ENCODE peak calls at places on chromosomes 7 and 10, in four cellular contexts. B is HepG2, F is HEK293T, Y is GM12878. Z is an unnamed sample.

GRCh38 chr7:19567011-19567410 is 141.8 kb downstream of the POLR1F start:
- DNase-seq in B (no peak), F (no peak), Y (no peak), Z (no peak)

GRCh38 chr10:7984896-7985295 is 69.6 kb upstream of the GATA3 start:
- DNase-seq in B (no peak), F (no peak), Y (no peak), Z (no peak)

GRCh38 chr7:150317748-150318444 is 5.3 kb upstream of the LRRC61 start:
- DNase-seq in F (no peak), Y (no peak), B (no peak), Z (peak)

GRCh38 chr7:51455086-51455485 is 138.5 kb upstream of the COBL start:
- DNase-seq in F (no peak), Y (no peak), B (no peak), Z (no peak)

GRCh38 chr7:137169282-137169698 is 174.2 kb downstream of the PTN start:
- DNase-seq in Y (no peak), B (peak), F (peak), Z (no peak)

GRCh38 chr10:101008823-101009423 is 9.3 kb downstream of the LZTS2 start:
- DNase-seq in B (peak), F (no peak), Y (no peak), Z (no peak)

GRCh38 chr7:56046728-56047445 is 4.4 kb downstream of the PSPH start:
- DNase-seq in B (peak), Y (no peak), F (no peak), Z (no peak)

GRCh38 chr7:1246170-1246870 is 13.6 kb downstream of the UNCX start:
- DNase-seq in F (no peak), B (no peak), Y (no peak), Z (no peak)

GRCh38 chr7:149716007-149716931 is 57.1 kb downstream of the ZNF467 start:
- DNase-seq in Y (no peak), F (no peak), B (no peak), Z (no peak)

GRCh38 chr7:155845226-155845625 is 33.0 kb upstream of the SHH start:
- DNase-seq in Y (no peak), B (no peak), F (no peak), Z (no peak)

GRCh38 chr10:122186822-122187810 is 84.0 kb upstream of the BTBD16 start:
- DNase-seq in F (no peak), B (no peak), Y (no peak), Z (no peak)

GRCh38 chr7:130352335-130353074 is 7.9 kb downstream of the CPA5 start:
- DNase-seq in F (no peak), Y (no peak), B (no peak), Z (no peak)

GRCh38 chr7:135666156-135666555 is 3.8 kb downstream of the STMP1 start:
- DNase-seq in B (peak), Y (no peak), F (no peak), Z (no peak)

GRCh38 chr10:45261946-45262345 is 53.5 kb downstream of the OR13A1 start:
- DNase-seq in Y (no peak), F (no peak), B (no peak), Z (peak)

GRCh38 chr7:154794147-154794780 is 208.7 kb downstream of the PAXIP1 start:
- DNase-seq in B (no peak), Y (no peak), F (peak), Z (peak)

GRCh38 chr10:112650588-112651030 is 203.6 kb downstream of the VTI1A start:
- DNase-seq in Y (no peak), F (no peak), B (no peak), Z (no peak)

GRCh38 chr7:134245253-134245652 is 71.5 kb downstream of the SLC35B4 start:
- DNase-seq in F (no peak), B (no peak), Y (no peak), Z (no peak)

GRCh38 chr7:121547341-121548092 is 151.4 kb upstream of the FAM3C start:
- DNase-seq in F (peak), B (peak), Y (no peak), Z (peak)

GRCh38 chr7:25844109-25844915 is 307.7 kb upstream of the NFE2L3 start:
- DNase-seq in Y (no peak), F (no peak), B (no peak), Z (no peak)

GRCh38 chr10:28367419-28367818 is 64.6 kb upstream of the MPP7 start:
- DNase-seq in F (no peak), Y (no peak), B (no peak), Z (no peak)
- TF ChIP-seq FOXM1 in F (no peak), Y (no peak), B (no peak), Z (no peak)

GRCh38 chr10:119025336-119025735 is 4.2 kb upstream of the NANOS1 start:
- DNase-seq in B (peak), F (no peak), Y (no peak), Z (no peak)

GRCh38 chr10:119022846-119023552 is 6.5 kb upstream of the NANOS1 start:
- DNase-seq in F (no peak), Y (no peak), B (no peak), Z (no peak)

GRCh38 chr10:119024882-119025281 is 4.6 kb upstream of the NANOS1 start:
- DNase-seq in Y (no peak), B (no peak), F (no peak), Z (no peak)

GRCh38 chr10:119023553-119023868 is 6.0 kb upstream of the NANOS1 start:
- DNase-seq in F (no peak), Y (no peak), B (no peak), Z (no peak)

DNA sequence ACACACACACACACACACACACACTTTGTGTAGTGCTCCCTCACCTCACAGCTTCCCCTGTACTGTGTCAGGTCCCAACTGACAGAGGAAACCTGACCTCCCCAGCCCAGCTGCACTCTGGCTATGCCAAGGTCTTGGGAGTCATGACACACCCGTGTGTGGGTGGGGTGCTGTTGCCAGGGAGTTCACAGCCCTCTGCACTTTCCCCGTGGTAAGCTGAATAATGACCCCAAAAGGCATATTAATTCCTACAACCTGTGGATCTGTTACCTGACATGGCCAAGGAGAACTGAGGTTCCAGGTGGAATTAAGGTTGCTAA is 8.9 kb upstream of the NANOS1 start:
- DNase-seq in B (no peak), F (no peak), Y (no peak), Z (no peak)
- TF ChIP-seq FOXK2 in B (no peak), F (no peak), Y (no peak), Z (no peak)

DNA sequence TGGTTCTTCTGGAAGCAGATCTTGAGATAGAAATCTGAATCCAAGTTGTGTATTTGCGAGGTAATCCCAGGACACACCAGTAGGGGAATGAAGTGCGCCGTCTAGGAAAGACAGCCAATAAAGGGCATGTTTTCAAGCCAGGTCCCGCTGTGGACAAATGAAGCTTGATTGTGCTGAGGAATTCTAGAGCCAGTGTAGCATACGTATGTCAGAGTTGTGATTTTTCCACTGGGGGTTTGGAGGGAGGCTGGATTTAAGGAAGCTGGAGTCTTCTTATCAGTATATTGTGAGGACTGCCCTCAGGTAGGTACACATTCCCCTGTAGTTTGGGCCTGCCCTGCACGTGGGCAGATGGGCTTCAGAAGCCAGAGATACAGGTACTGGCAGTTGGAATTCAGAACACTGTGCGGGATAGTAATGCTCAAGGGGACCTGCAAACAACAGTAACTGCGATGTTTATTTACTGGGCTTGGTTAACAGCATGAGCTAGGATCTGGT is 50.9 kb downstream of the GALNT11 start:
- DNase-seq in B (peak), Y (no peak), F (peak), Z (peak)
- TF ChIP-seq FOXM1 in B (no peak), Y (no peak), F (no peak), Z (no peak)

DNA sequence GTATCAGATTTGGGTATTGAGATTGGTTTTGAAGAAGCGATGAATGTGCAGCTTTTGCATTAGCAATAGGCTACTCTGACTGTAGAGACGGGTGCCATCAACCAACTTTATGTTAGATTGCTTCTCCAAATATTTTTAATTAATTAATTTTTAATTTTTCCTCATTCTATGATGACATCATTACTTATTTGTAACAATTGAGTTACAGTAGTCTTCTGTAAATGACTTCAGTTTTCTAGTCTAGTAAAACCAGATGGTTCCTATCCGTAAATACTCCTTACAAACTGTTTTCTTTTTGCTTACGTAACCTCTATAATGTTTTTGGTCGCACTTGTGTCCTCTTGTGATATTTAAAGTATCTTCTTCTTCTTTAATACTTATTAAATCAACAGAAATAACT is 118.1 kb downstream of the ZNF736 start:
- DNase-seq in F (no peak), Y (no peak), B (no peak), Z (no peak)
- TF ChIP-seq FOXK2 in F (no peak), Y (no peak), B (no peak), Z (no peak)

GRCh38 chr10:46560952-46561351 is 4.5 kb upstream of the GPRIN2 start:
- DNase-seq in Y (no peak), B (no peak), F (no peak), Z (no peak)

GRCh38 chr10:46560381-46560780 is 3.9 kb upstream of the GPRIN2 start:
- DNase-seq in B (no peak), F (no peak), Y (no peak), Z (no peak)

GRCh38 chr10:46558141-46558410 is 1.6 kb upstream of the GPRIN2 start:
- DNase-seq in Y (no peak), B (no peak), F (no peak), Z (no peak)

GRCh38 chr10:46558411-46559185 is 2.1 kb upstream of the GPRIN2 start:
- DNase-seq in Y (no peak), F (no peak), B (peak), Z (no peak)

DNA sequence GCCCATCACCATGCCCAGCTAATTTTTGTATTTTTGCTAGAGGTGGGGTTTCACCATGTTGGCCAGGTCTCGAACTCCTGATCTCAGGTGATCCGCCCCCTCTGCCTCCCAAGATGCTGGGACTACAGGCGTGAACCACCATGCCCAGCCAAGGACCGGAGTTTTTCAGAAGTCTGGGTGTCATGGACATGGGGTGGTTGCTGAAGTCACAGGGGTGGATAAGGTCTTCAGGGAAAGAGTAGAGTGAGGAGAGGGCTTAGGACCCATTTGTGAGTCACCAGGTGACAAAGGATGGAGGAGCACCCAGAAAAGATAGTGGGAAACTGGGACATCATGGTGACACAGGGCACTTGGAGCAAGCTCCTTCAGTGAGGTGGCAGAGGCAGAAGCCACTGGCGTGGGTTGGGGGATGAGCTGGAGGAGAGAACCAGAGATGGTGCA is 2.8 kb upstream of the GPRIN2 start:
- DNase-seq in F (no peak), Y (no peak), B (no peak), Z (no peak)
- TF ChIP-seq FOXM1 in F (no peak), Y (no peak), B (no peak), Z (no peak)

GRCh38 chr7:127304087-127304486 is 51.3 kb upstream of the GRM8 start:
- DNase-seq in B (no peak), Y (no peak), F (no peak), Z (no peak)
- TF ChIP-seq FOXK2 in B (no peak), Y (no peak), F (no peak), Z (no peak)

GRCh38 chr7:157678503-157678902 is 341.7 kb downstream of the DNAJB6 start:
- DNase-seq in Y (no peak), F (no peak), B (peak), Z (no peak)
- TF ChIP-seq FOXM1 in Y (no peak), F (no peak), B (no peak), Z (no peak)

GRCh38 chr7:71055504-71055903 is 76.4 kb upstream of the GALNT17 start:
- DNase-seq in Y (no peak), F (no peak), B (no peak), Z (no peak)
- TF ChIP-seq FOXK2 in Y (no peak), F (no peak), B (no peak), Z (no peak)